ENCODE peak calls at places on chromosome 5, in ten cellular contexts. W is stromal cell of bone marrow; I is NCI-H1417 treated with DMSO at 0.1 percent for 48 hours; G is CD8-positive, alpha-beta T cell; S is fibroblast of pulmonary artery; A is A172; H is AG08395; T is cardiac fibroblast; V is GM23248; J is Calu3. E is an unnamed sample.

GRCh38 chr5:29548262-29548661 is 1645.2 kb upstream of the CDH6 start:
- DNase-seq in W (no peak), I (no peak), G (no peak), S (no peak), A (no peak), H (no peak), T (no peak), V (no peak), J (no peak), E (no peak)

GRCh38 chr5:128905225-128906110 is 59.8 kb upstream of the SLC27A6 start:
- DNase-seq in W (peak), I (peak), G (peak), S (peak), A (peak), H (peak), T (peak), V (peak), J (peak), E (peak)

GRCh38 chr5:160970605-160971191 is 118.7 kb upstream of the ATP10B start:
- DNase-seq in W (no peak), I (no peak), G (no peak), S (no peak), A (no peak), H (no peak), T (no peak), V (peak), J (no peak), E (peak)

GRCh38 chr5:58466939-58467338 is 7.1 kb upstream of the PLK2 start:
- DNase-seq in W (no peak), I (no peak), G (no peak), S (peak), A (peak), H (peak), T (peak), V (peak), J (peak), E (peak)

GRCh38 chr5:74055446-74056097 is 429.6 kb downstream of the ARHGEF28 start:
- DNase-seq in W (no peak), I (no peak), G (no peak), S (no peak), A (no peak), H (no peak), T (no peak), V (no peak), J (no peak), E (no peak)

GRCh38 chr5:68381060-68381459 is 165.5 kb downstream of the PIK3R1 start:
- DNase-seq in W (no peak), I (no peak), G (no peak), S (no peak), A (no peak), H (no peak), T (no peak), V (no peak), J (no peak), E (no peak)

GRCh38 chr5:124599048-124599973 is 147.1 kb downstream of the ZNF608 start:
- DNase-seq in W (no peak), I (no peak), G (no peak), S (peak), A (peak), H (peak), T (peak), V (peak), J (peak), E (peak)

GRCh38 chr5:139565411-139566305 is 4.5 kb downstream of the UBE2D2 start:
- DNase-seq in W (peak), I (no peak), G (peak), S (peak), A (no peak), H (no peak), T (peak), V (no peak), J (no peak), E (peak)

GRCh38 chr5:15533124-15533893 is 33.3 kb downstream of the FBXL7 start:
- DNase-seq in W (peak), I (no peak), G (no peak), S (peak), A (no peak), H (peak), T (peak), V (peak), J (no peak), E (no peak)

GRCh38 chr5:107633171-107633901 is 37.4 kb downstream of the EFNA5 start:
- DNase-seq in W (peak), I (no peak), G (no peak), S (peak), A (peak), H (peak), T (peak), V (peak), J (no peak), E (no peak)

GRCh38 chr5:108295588-108296368 is 86.1 kb downstream of the FBXL17 start:
- DNase-seq in W (peak), I (no peak), G (no peak), S (peak), A (no peak), H (no peak), T (peak), V (peak), J (no peak), E (peak)

GRCh38 chr5:75023368-75024159 is 28.8 kb downstream of the GCNT4 start:
- DNase-seq in W (no peak), I (no peak), G (peak), S (no peak), A (no peak), H (no peak), T (no peak), V (no peak), J (no peak), E (no peak)

GRCh38 chr5:125408582-125409069 is 662.2 kb upstream of the ZNF608 start:
- DNase-seq in W (peak), I (no peak), G (no peak), S (peak), A (peak), H (peak), T (peak), V (peak), J (peak), E (peak)

GRCh38 chr5:63959177-63959982 is 2.9 kb downstream of the HTR1A start:
- DNase-seq in W (no peak), I (no peak), G (no peak), S (no peak), A (no peak), H (no peak), T (no peak), V (no peak), J (no peak), E (no peak)

GRCh38 chr5:108814551-108814950 is 66.9 kb downstream of the FER start:
- DNase-seq in W (no peak), I (no peak), G (no peak), S (no peak), A (no peak), H (no peak), T (no peak), V (no peak), J (no peak), E (no peak)

GRCh38 chr5:151298063-151298462 is 5.5 kb downstream of the SLC36A3 start:
- DNase-seq in W (peak), I (no peak), G (no peak), S (peak), A (peak), H (peak), T (no peak), V (peak), J (peak), E (peak)

GRCh38 chr5:147968855-147969254 is 62.5 kb upstream of the C5orf46 start:
- DNase-seq in W (no peak), I (no peak), G (no peak), S (peak), A (peak), H (no peak), T (no peak), V (no peak), J (no peak), E (no peak)

GRCh38 chr5:39760385-39761198 is 335.8 kb upstream of the DAB2 start:
- DNase-seq in W (peak), I (no peak), G (no peak), S (peak), A (peak), H (peak), T (peak), V (peak), J (no peak), E (no peak)

GRCh38 chr5:142316051-142316450 is 8.8 kb downstream of the SPRY4 start:
- DNase-seq in W (peak), I (peak), G (no peak), S (peak), A (no peak), H (no peak), T (peak), V (peak), J (no peak), E (peak)

GRCh38 chr5:181237758-181238385 is 5.8 kb downstream of the RACK1 start:
- DNase-seq in W (no peak), I (no peak), G (no peak), S (no peak), A (no peak), H (no peak), T (no peak), V (no peak), J (no peak), E (no peak)